ENCODE peak calls at places on chromosomes 4 and X, in eight cellular contexts. D is AG04450; I is NCI-H510A treated with DMSO at 0.1 percent for 48 hours; E is fibroblast of the conjunctiva; S is activated CD4-positive, CD25-positive, alpha-beta regulatory T cell; V is germinal center; Q is nephron progenitor cell; Y is hypothalamus. N is an unnamed sample.

GRCh38 chr4:111744847-111745246 is 400.4 kb upstream of the FAM241A start:
- DNase-seq in D (no peak), I (no peak), E (no peak), S (no peak), V (no peak), Q (no peak), Y (no peak), N (no peak)

GRCh38 chr4:95556460-95556859 is 7.7 kb upstream of the UNC5C start:
- DNase-seq in D (no peak), I (no peak), E (no peak), S (no peak), V (no peak), Q (no peak), Y (no peak), N (no peak)

GRCh38 chrX:111519215-111519614 is 7.8 kb downstream of the SERTM2 start:
- DNase-seq in D (no peak), I (no peak), E (no peak), S (no peak), V (no peak), Q (peak; percentile 12), Y (no peak), N (no peak)

GRCh38 chr4:122747883-122748282 is 15.4 kb downstream of the BBS12 start:
- DNase-seq in D (no peak), I (no peak), E (peak; percentile 55), S (no peak), V (no peak), Q (no peak), Y (no peak), N (no peak)

GRCh38 chr4:48924416-48924815 is 17.8 kb upstream of the OCIAD2 start:
- DNase-seq in D (no peak), I (no peak), E (no peak), S (no peak), V (no peak), Q (no peak), Y (no peak), N (no peak)

GRCh38 chr4:7648813-7649395 is 214.2 kb upstream of the PSAPL1 start:
- DNase-seq in D (no peak), I (no peak), E (no peak), S (no peak), V (no peak), Q (no peak), Y (no peak), N (no peak)

GRCh38 chrX:40278340-40279090 is 180.8 kb upstream of the BCOR start:
- DNase-seq in D (no peak), I (no peak), E (no peak), S (no peak), V (no peak), Q (no peak), Y (no peak), N (no peak)

GRCh38 chrX:25650216-25650615 is 487.9 kb upstream of the MAGEB18 start:
- DNase-seq in D (no peak), I (no peak), E (no peak), S (no peak), V (no peak), Q (no peak), Y (no peak), N (no peak)

GRCh38 chr4:140240237-140240636 is 86.3 kb upstream of the MAML3 start:
- DNase-seq in D (no peak), I (peak; percentile 69), E (no peak), S (no peak), V (no peak), Q (peak; percentile 34), Y (no peak), N (no peak)

GRCh38 chrX:30935985-30936384 is 46.9 kb upstream of the TAB3 start:
- DNase-seq in D (no peak), I (no peak), E (no peak), S (no peak), V (no peak), Q (peak; percentile 7), Y (no peak), N (no peak)

GRCh38 chr4:89173336-89174090 is 62.2 kb downstream of the TIGD2 start:
- DNase-seq in D (no peak), I (peak; percentile 62), E (no peak), S (no peak), V (no peak), Q (no peak), Y (no peak), N (no peak)

GRCh38 chr4:74659576-74660411 is 134.5 kb downstream of the BTC start:
- DNase-seq in D (peak; percentile 95), I (no peak), E (peak; percentile 99), S (no peak), V (no peak), Q (no peak), Y (no peak), N (peak; percentile 95)

GRCh38 chr4:151797131-151797530 is 36.3 kb upstream of the GATB start:
- DNase-seq in D (no peak), I (no peak), E (no peak), S (no peak), V (no peak), Q (no peak), Y (no peak), N (no peak)

GRCh38 chr4:3484057-3484973 is 21.2 kb downstream of the DOK7 start:
- DNase-seq in D (no peak), I (peak; percentile 6), E (no peak), S (no peak), V (peak; percentile 83), Q (no peak), Y (no peak), N (no peak)

GRCh38 chr4:152364383-152364782 is 171.5 kb downstream of the FBXW7 start:
- DNase-seq in D (no peak), I (no peak), E (no peak), S (no peak), V (no peak), Q (no peak), Y (no peak), N (no peak)

GRCh38 chr4:180164799-180165198 is 2078.4 kb upstream of the TENM3 start:
- DNase-seq in D (peak; percentile 57), I (no peak), E (no peak), S (no peak), V (no peak), Q (peak; percentile 3), Y (no peak), N (no peak)

GRCh38 chrX:4239650-4240540 is 526.4 kb upstream of the PRKX start:
- DNase-seq in D (no peak), I (no peak), E (no peak), S (no peak), V (no peak), Q (no peak), Y (no peak), N (no peak)

GRCh38 chr4:25937801-25938200 is 23.8 kb downstream of the SMIM20 start:
- DNase-seq in D (no peak), I (no peak), E (no peak), S (no peak), V (no peak), Q (no peak), Y (no peak), N (no peak)

GRCh38 chr4:164701665-164702064 is 52.3 kb upstream of the SMIM31 start:
- DNase-seq in D (no peak), I (no peak), E (no peak), S (no peak), V (no peak), Q (no peak), Y (no peak), N (no peak)

GRCh38 chr4:126564283-126564854 is 1068.4 kb upstream of the INTU start:
- DNase-seq in D (no peak), I (no peak), E (no peak), S (no peak), V (no peak), Q (no peak), Y (no peak), N (no peak)